ENCODE peak calls at places on chromosomes 7 and 10, in nine cellular contexts. One of them, this sample, is unnamed.
A peak's percentile ranks its signal among the peaks of the same experiment; 100 is the strongest.

GRCh38 chr7:3162286-3162685 is 118.6 kb upstream of the CARD11 start:
- DNase-seq in brain microvascular endothelial cell: peak; percentile 18
- DNase-seq in GM20000: no peak
- DNase-seq in left lung: no peak
- DNase-seq in thoracic aorta: no peak
- DNase-seq in body of pancreas: no peak
- DNase-seq in right atrium auricular region: no peak
- DNase-seq in fibroblast of mammary gland: peak; percentile 33
- DNase-seq in SK-N-SH: peak; percentile 57
- DNase-seq in this sample: no peak

GRCh38 chr7:156056548-156056947 is 244.3 kb upstream of the SHH start:
- DNase-seq in left lung: no peak
- DNase-seq in SK-N-SH: no peak
- DNase-seq in body of pancreas: no peak
- DNase-seq in brain microvascular endothelial cell: no peak
- DNase-seq in thoracic aorta: no peak
- DNase-seq in right atrium auricular region: no peak
- DNase-seq in fibroblast of mammary gland: no peak
- DNase-seq in GM20000: no peak
- DNase-seq in this sample: no peak

GRCh38 chr7:77649950-77650349 is 46.3 kb upstream of the RSBN1L start:
- DNase-seq in body of pancreas: no peak
- DNase-seq in left lung: no peak
- DNase-seq in fibroblast of mammary gland: peak; percentile 23
- DNase-seq in thoracic aorta: no peak
- DNase-seq in GM20000: no peak
- DNase-seq in brain microvascular endothelial cell: peak; percentile 32
- DNase-seq in right atrium auricular region: no peak
- DNase-seq in SK-N-SH: no peak
- DNase-seq in this sample: no peak

GRCh38 chr7:112079671-112080070 is 126.5 kb downstream of the DOCK4 start:
- DNase-seq in right atrium auricular region: no peak
- DNase-seq in brain microvascular endothelial cell: peak; percentile 20
- DNase-seq in thoracic aorta: no peak
- DNase-seq in SK-N-SH: no peak
- DNase-seq in fibroblast of mammary gland: no peak
- DNase-seq in GM20000: no peak
- DNase-seq in body of pancreas: no peak
- DNase-seq in left lung: no peak
- DNase-seq in this sample: no peak

GRCh38 chr7:111886233-111886632 is 320.0 kb downstream of the DOCK4 start:
- DNase-seq in SK-N-SH: no peak
- DNase-seq in thoracic aorta: no peak
- DNase-seq in brain microvascular endothelial cell: no peak
- DNase-seq in right atrium auricular region: no peak
- DNase-seq in left lung: no peak
- DNase-seq in fibroblast of mammary gland: no peak
- DNase-seq in body of pancreas: no peak
- DNase-seq in GM20000: no peak
- DNase-seq in this sample: no peak

GRCh38 chr7:114820993-114821945 is 100.6 kb upstream of the MDFIC start:
- DNase-seq in GM20000: no peak
- DNase-seq in thoracic aorta: no peak
- DNase-seq in SK-N-SH: no peak
- DNase-seq in right atrium auricular region: no peak
- DNase-seq in fibroblast of mammary gland: peak; percentile 71
- DNase-seq in body of pancreas: no peak
- DNase-seq in left lung: no peak
- DNase-seq in brain microvascular endothelial cell: no peak
- DNase-seq in this sample: no peak

GRCh38 chr7:144529269-144529926 is 125.9 kb upstream of the NOBOX start:
- DNase-seq in right atrium auricular region: no peak
- DNase-seq in body of pancreas: no peak
- DNase-seq in SK-N-SH: no peak
- DNase-seq in thoracic aorta: no peak
- DNase-seq in GM20000: peak; percentile 46
- DNase-seq in left lung: no peak
- DNase-seq in brain microvascular endothelial cell: no peak
- DNase-seq in fibroblast of mammary gland: no peak
- DNase-seq in this sample: no peak

GRCh38 chr10:82742478-82742877 is 867.5 kb downstream of the NRG3 start:
- DNase-seq in GM20000: no peak
- DNase-seq in left lung: no peak
- DNase-seq in thoracic aorta: no peak
- DNase-seq in body of pancreas: no peak
- DNase-seq in brain microvascular endothelial cell: peak; percentile 56
- DNase-seq in right atrium auricular region: no peak
- DNase-seq in SK-N-SH: no peak
- DNase-seq in fibroblast of mammary gland: peak; percentile 17
- DNase-seq in this sample: no peak

GRCh38 chr7:130908345-130909160 is 174.5 kb upstream of the KLF14 start:
- DNase-seq in GM20000: no peak
- DNase-seq in fibroblast of mammary gland: no peak
- DNase-seq in left lung: no peak
- DNase-seq in SK-N-SH: no peak
- DNase-seq in brain microvascular endothelial cell: no peak
- DNase-seq in body of pancreas: no peak
- DNase-seq in thoracic aorta: no peak
- DNase-seq in right atrium auricular region: no peak
- DNase-seq in this sample: no peak

GRCh38 chr7:37973915-37974314 is 53.5 kb downstream of the EPDR1 start:
- DNase-seq in thoracic aorta: no peak
- DNase-seq in brain microvascular endothelial cell: no peak
- DNase-seq in left lung: no peak
- DNase-seq in right atrium auricular region: no peak
- DNase-seq in body of pancreas: no peak
- DNase-seq in SK-N-SH: no peak
- DNase-seq in GM20000: no peak
- DNase-seq in fibroblast of mammary gland: no peak
- DNase-seq in this sample: no peak

GRCh38 chr10:88401671-88402347 is 181.3 kb downstream of the RNLS start:
- DNase-seq in brain microvascular endothelial cell: peak; percentile 22
- DNase-seq in GM20000: no peak
- DNase-seq in right atrium auricular region: no peak
- DNase-seq in thoracic aorta: no peak
- DNase-seq in SK-N-SH: no peak
- DNase-seq in body of pancreas: no peak
- DNase-seq in fibroblast of mammary gland: peak; percentile 46
- DNase-seq in left lung: no peak
- DNase-seq in this sample: no peak

GRCh38 chr7:44643206-44643605 is 36.8 kb downstream of the OGDH start:
- DNase-seq in thoracic aorta: no peak
- DNase-seq in body of pancreas: no peak
- DNase-seq in GM20000: no peak
- DNase-seq in fibroblast of mammary gland: no peak
- DNase-seq in right atrium auricular region: no peak
- DNase-seq in brain microvascular endothelial cell: no peak
- DNase-seq in SK-N-SH: no peak
- DNase-seq in left lung: no peak
- DNase-seq in this sample: no peak

GRCh38 chr10:73233883-73234282 is 13.2 kb downstream of the DNAJC9 start:
- DNase-seq in SK-N-SH: no peak
- DNase-seq in fibroblast of mammary gland: no peak
- DNase-seq in GM20000: no peak
- DNase-seq in thoracic aorta: no peak
- DNase-seq in brain microvascular endothelial cell: no peak
- DNase-seq in body of pancreas: no peak
- DNase-seq in left lung: no peak
- DNase-seq in right atrium auricular region: no peak
- DNase-seq in this sample: no peak

GRCh38 chr10:73234695-73235094 is 12.4 kb downstream of the DNAJC9 start:
- DNase-seq in right atrium auricular region: no peak
- DNase-seq in body of pancreas: no peak
- DNase-seq in left lung: no peak
- DNase-seq in brain microvascular endothelial cell: no peak
- DNase-seq in GM20000: no peak
- DNase-seq in SK-N-SH: no peak
- DNase-seq in thoracic aorta: no peak
- DNase-seq in fibroblast of mammary gland: no peak
- DNase-seq in this sample: no peak

GRCh38 chr10:73228247-73228646 is 18.8 kb downstream of the DNAJC9 start:
- DNase-seq in SK-N-SH: no peak
- DNase-seq in body of pancreas: no peak
- DNase-seq in thoracic aorta: no peak
- DNase-seq in fibroblast of mammary gland: peak; percentile 51
- DNase-seq in GM20000: no peak
- DNase-seq in left lung: no peak
- DNase-seq in right atrium auricular region: no peak
- DNase-seq in brain microvascular endothelial cell: no peak
- DNase-seq in this sample: no peak

GRCh38 chr10:73229567-73229966 is 17.5 kb downstream of the DNAJC9 start:
- DNase-seq in brain microvascular endothelial cell: no peak
- DNase-seq in right atrium auricular region: no peak
- DNase-seq in left lung: no peak
- DNase-seq in SK-N-SH: no peak
- DNase-seq in fibroblast of mammary gland: no peak
- DNase-seq in GM20000: no peak
- DNase-seq in thoracic aorta: no peak
- DNase-seq in body of pancreas: no peak
- DNase-seq in this sample: no peak

GRCh38 chr10:73232887-73233286 is 14.2 kb downstream of the DNAJC9 start:
- DNase-seq in GM20000: no peak
- DNase-seq in left lung: no peak
- DNase-seq in brain microvascular endothelial cell: no peak
- DNase-seq in body of pancreas: no peak
- DNase-seq in thoracic aorta: no peak
- DNase-seq in right atrium auricular region: no peak
- DNase-seq in fibroblast of mammary gland: peak; percentile 18
- DNase-seq in SK-N-SH: no peak
- DNase-seq in this sample: no peak
- TF ChIP-seq CTCF in GM20000: no peak
- TF ChIP-seq CTCF in left lung: no peak
- TF ChIP-seq CTCF in brain microvascular endothelial cell: peak; percentile 36
- TF ChIP-seq CTCF in body of pancreas: no peak
- TF ChIP-seq CTCF in thoracic aorta: no peak
- TF ChIP-seq CTCF in right atrium auricular region: no peak
- TF ChIP-seq CTCF in fibroblast of mammary gland: peak; percentile 20
- TF ChIP-seq CTCF in SK-N-SH: peak; percentile 31
- TF ChIP-seq CTCF in this sample: no peak

GRCh38 chr10:119655566-119656001 is 4.4 kb downstream of the BAG3 start:
- DNase-seq in SK-N-SH: peak; percentile 51
- DNase-seq in thoracic aorta: no peak
- DNase-seq in fibroblast of mammary gland: peak; percentile 93
- DNase-seq in left lung: no peak
- DNase-seq in body of pancreas: no peak
- DNase-seq in right atrium auricular region: peak; percentile 85
- DNase-seq in brain microvascular endothelial cell: peak; percentile 84
- DNase-seq in GM20000: no peak
- DNase-seq in this sample: no peak

GRCh38 chr10:119659951-119660350 is 8.8 kb downstream of the BAG3 start:
- DNase-seq in left lung: no peak
- DNase-seq in thoracic aorta: no peak
- DNase-seq in body of pancreas: peak; percentile 33
- DNase-seq in fibroblast of mammary gland: no peak
- DNase-seq in right atrium auricular region: no peak
- DNase-seq in brain microvascular endothelial cell: no peak
- DNase-seq in SK-N-SH: no peak
- DNase-seq in GM20000: no peak
- DNase-seq in this sample: no peak

GRCh38 chr10:119658274-119658673 is 7.1 kb downstream of the BAG3 start:
- DNase-seq in right atrium auricular region: peak; percentile 91
- DNase-seq in left lung: peak; percentile 89
- DNase-seq in fibroblast of mammary gland: peak; percentile 96
- DNase-seq in body of pancreas: peak; percentile 86
- DNase-seq in GM20000: no peak
- DNase-seq in thoracic aorta: peak; percentile 72
- DNase-seq in SK-N-SH: no peak
- DNase-seq in brain microvascular endothelial cell: peak; percentile 94
- DNase-seq in this sample: peak; percentile 95

GRCh38 chr10:119656760-119657159 is 5.6 kb downstream of the BAG3 start:
- DNase-seq in right atrium auricular region: no peak
- DNase-seq in left lung: no peak
- DNase-seq in body of pancreas: no peak
- DNase-seq in fibroblast of mammary gland: no peak
- DNase-seq in brain microvascular endothelial cell: no peak
- DNase-seq in SK-N-SH: no peak
- DNase-seq in thoracic aorta: no peak
- DNase-seq in GM20000: no peak
- DNase-seq in this sample: no peak

GRCh38 chr10:119657725-119658124 is 6.5 kb downstream of the BAG3 start:
- DNase-seq in GM20000: no peak
- DNase-seq in right atrium auricular region: no peak
- DNase-seq in left lung: no peak
- DNase-seq in thoracic aorta: no peak
- DNase-seq in fibroblast of mammary gland: peak; percentile 69
- DNase-seq in brain microvascular endothelial cell: no peak
- DNase-seq in body of pancreas: no peak
- DNase-seq in SK-N-SH: no peak
- DNase-seq in this sample: no peak
- TF ChIP-seq CTCF in GM20000: no peak
- TF ChIP-seq CTCF in right atrium auricular region: no peak
- TF ChIP-seq CTCF in left lung: no peak
- TF ChIP-seq CTCF in thoracic aorta: no peak
- TF ChIP-seq CTCF in fibroblast of mammary gland: no peak
- TF ChIP-seq CTCF in brain microvascular endothelial cell: no peak
- TF ChIP-seq CTCF in body of pancreas: no peak
- TF ChIP-seq CTCF in SK-N-SH: no peak
- TF ChIP-seq CTCF in this sample: no peak

DNA sequence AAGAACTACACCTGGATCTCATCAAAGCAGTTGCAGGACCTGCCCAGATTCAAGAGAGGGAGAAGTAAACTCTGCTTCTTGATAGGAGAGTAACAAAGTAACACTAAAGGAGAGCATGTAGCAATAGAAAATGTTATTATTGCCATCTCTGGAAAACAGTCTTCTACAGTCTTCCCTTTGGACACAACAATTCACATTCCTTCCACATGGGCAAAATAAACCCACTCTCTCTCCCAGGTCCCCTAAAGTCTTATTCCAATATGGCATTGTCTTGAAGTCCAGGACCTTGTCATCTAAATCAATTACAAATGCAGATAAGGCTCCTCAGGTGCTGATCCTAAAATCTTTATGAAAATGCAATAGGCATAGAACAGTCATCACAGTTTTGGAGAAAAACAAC is 10.3 kb upstream of the WNT2 start:
- DNase-seq in thoracic aorta: no peak
- DNase-seq in SK-N-SH: no peak
- DNase-seq in brain microvascular endothelial cell: no peak
- DNase-seq in left lung: no peak
- DNase-seq in body of pancreas: no peak
- DNase-seq in GM20000: no peak
- DNase-seq in right atrium auricular region: no peak
- DNase-seq in fibroblast of mammary gland: no peak
- DNase-seq in this sample: no peak
- TF ChIP-seq CTCF in thoracic aorta: no peak
- TF ChIP-seq CTCF in SK-N-SH: no peak
- TF ChIP-seq CTCF in brain microvascular endothelial cell: peak; percentile 12
- TF ChIP-seq CTCF in left lung: no peak
- TF ChIP-seq CTCF in body of pancreas: no peak
- TF ChIP-seq CTCF in GM20000: no peak
- TF ChIP-seq CTCF in right atrium auricular region: no peak
- TF ChIP-seq CTCF in fibroblast of mammary gland: peak; percentile 22
- TF ChIP-seq CTCF in this sample: no peak

DNA sequence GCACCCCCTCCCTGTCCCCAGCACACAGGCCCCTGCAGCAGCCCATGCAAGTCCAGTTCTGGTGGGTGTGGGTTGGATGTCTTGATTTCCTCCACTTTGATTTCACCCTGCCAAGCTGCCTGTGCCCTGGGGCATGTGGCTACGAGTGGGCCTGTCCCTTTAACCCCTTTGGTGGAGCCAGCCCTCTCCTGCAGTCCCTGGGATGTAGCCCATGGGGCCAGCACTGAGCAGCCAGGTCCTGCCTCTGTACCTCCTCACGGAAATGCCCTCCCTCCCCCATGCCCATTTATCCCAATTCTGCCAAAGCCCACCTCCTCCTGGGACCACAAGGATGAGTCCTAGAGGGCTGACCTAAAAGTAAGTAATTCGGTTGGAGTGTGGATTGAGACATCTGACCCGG is 11.9 kb downstream of the COL13A1 start:
- DNase-seq in right atrium auricular region: no peak
- DNase-seq in GM20000: no peak
- DNase-seq in left lung: no peak
- DNase-seq in SK-N-SH: no peak
- DNase-seq in thoracic aorta: no peak
- DNase-seq in fibroblast of mammary gland: no peak
- DNase-seq in body of pancreas: no peak
- DNase-seq in brain microvascular endothelial cell: no peak
- DNase-seq in this sample: no peak
- TF ChIP-seq CTCF in right atrium auricular region: no peak
- TF ChIP-seq CTCF in GM20000: no peak
- TF ChIP-seq CTCF in left lung: no peak
- TF ChIP-seq CTCF in SK-N-SH: no peak
- TF ChIP-seq CTCF in thoracic aorta: no peak
- TF ChIP-seq CTCF in fibroblast of mammary gland: no peak
- TF ChIP-seq CTCF in body of pancreas: no peak
- TF ChIP-seq CTCF in brain microvascular endothelial cell: no peak
- TF ChIP-seq CTCF in this sample: no peak

This sample was measured in esophagus muscularis mucosa.